ENCODE peak calls at places on chromosome 16, in nine cellular contexts. R is hypothalamus; N is activated CD8-positive, alpha-beta memory T cell treated with anti-CD3 and anti-CD28 coated beads for 1 hour; V is CD4-positive, alpha-beta T cell; D is epithelial cell of esophagus; S is anterior cingulate cortex; Z is Calu3; L is smooth muscle cell of the brain vasculature; T is stimulated activated naive B cell treated with anti-CD40 and anti-IgM and Interleukin-4, amounts not matched to agents 10 μg/mL and 1 μg/mL and 100 μg/mL, for 72 hours. I is an unnamed sample.

GRCh38 chr16:70804153-70804728 is 3.3 kb upstream of the VAC14 start:
- DNase-seq in L (no peak), Z (no peak), V (no peak), D (peak), S (no peak), T (no peak), R (no peak), N (no peak), I (no peak)

GRCh38 chr16:67514382-67514828 is 14.2 kb upstream of the RIPOR1 start:
- DNase-seq in D (peak), T (peak), S (no peak), R (peak), V (peak), N (peak), L (no peak), Z (peak), I (peak)

GRCh38 chr16:80591071-80591935 is 50.5 kb downstream of the DYNLRB2 start:
- DNase-seq in T (no peak), V (no peak), R (no peak), N (no peak), D (no peak), L (no peak), S (no peak), Z (no peak), I (no peak)

GRCh38 chr16:72979974-72980373 is 68.0 kb downstream of the ZFHX3 start:
- DNase-seq in N (no peak), R (no peak), Z (no peak), S (no peak), V (no peak), D (no peak), T (no peak), L (no peak), I (no peak)

GRCh38 chr16:66605177-66605999 is 884 bp downstream of the CMTM3 start:
- DNase-seq in T (no peak), R (peak), D (peak), S (no peak), Z (peak), L (no peak), V (peak), N (peak), I (no peak)

GRCh38 chr16:83959621-83960434 is 6.8 kb downstream of the OSGIN1 start:
- DNase-seq in T (no peak), N (no peak), D (no peak), Z (no peak), R (no peak), S (no peak), V (no peak), L (no peak), I (no peak)

GRCh38 chr16:86965840-86966239 is 351.4 kb downstream of the C16orf95 start:
- DNase-seq in V (no peak), L (no peak), R (no peak), S (no peak), N (no peak), Z (no peak), T (no peak), D (no peak), I (no peak)

GRCh38 chr16:48963306-48963705 is 318.3 kb downstream of the CBLN1 start:
- DNase-seq in R (no peak), D (peak), T (no peak), L (no peak), V (no peak), Z (no peak), N (no peak), S (no peak), I (no peak)

GRCh38 chr16:86457621-86458456 is 52.5 kb upstream of the FOXF1 start:
- DNase-seq in V (no peak), S (no peak), T (no peak), N (no peak), R (no peak), Z (no peak), D (no peak), L (no peak), I (no peak)

GRCh38 chr16:59684911-59685310 is 950.8 kb upstream of the GOT2 start:
- DNase-seq in N (no peak), L (no peak), Z (no peak), D (peak), S (no peak), T (no peak), V (no peak), R (no peak), I (no peak)

GRCh38 chr16:10600792-10601443 is 20.5 kb upstream of the EMP2 start:
- DNase-seq in S (no peak), V (no peak), N (no peak), D (peak), R (no peak), Z (no peak), T (no peak), L (no peak), I (no peak)

GRCh38 chr16:54281535-54282201 is 4.9 kb downstream of the IRX3 start:
- DNase-seq in R (no peak), L (no peak), Z (no peak), V (no peak), D (no peak), N (no peak), T (no peak), S (no peak), I (no peak)

GRCh38 chr16:65123846-65124513 is 2.1 kb upstream of the CDH11 start:
- DNase-seq in Z (no peak), V (no peak), T (no peak), R (no peak), N (no peak), L (no peak), D (no peak), S (peak), I (no peak)

GRCh38 chr16:35724551-35724950 is 2265.1 kb downstream of the TP53TG3F start:
- DNase-seq in N (no peak), T (no peak), R (no peak), D (no peak), V (no peak), Z (no peak), S (no peak), L (no peak), I (no peak)

GRCh38 chr16:55035956-55036355 is 105.3 kb downstream of the IRX5 start:
- DNase-seq in V (no peak), S (no peak), T (no peak), N (no peak), R (no peak), L (no peak), Z (no peak), D (no peak), I (no peak)

GRCh38 chr16:57694191-57694555 is 433 bp upstream of the DRC7 start:
- DNase-seq in L (no peak), Z (no peak), D (no peak), T (no peak), V (no peak), R (no peak), N (no peak), S (no peak), I (no peak)

GRCh38 chr16:82584553-82585152 is 42.1 kb upstream of the CDH13 start:
- DNase-seq in Z (no peak), S (no peak), L (no peak), N (no peak), D (no peak), T (no peak), V (no peak), R (no peak), I (no peak)

GRCh38 chr16:11836653-11837244 is 14.6 kb downstream of the RSL1D1 start:
- DNase-seq in S (no peak), D (peak), V (no peak), L (peak), Z (no peak), R (no peak), N (no peak), T (no peak), I (no peak)

GRCh38 chr16:55542459-55543082 is 23.9 kb upstream of the CAPNS2 start:
- DNase-seq in N (no peak), Z (no peak), V (no peak), T (no peak), R (no peak), S (no peak), D (peak), L (no peak), I (no peak)

GRCh38 chr16:720507-720989 is 398 bp upstream of the ANTKMT start:
- DNase-seq in Z (peak), L (no peak), D (no peak), T (peak), V (no peak), R (peak), S (peak), N (no peak), I (no peak)

GRCh38 chr16:88303890-88304819 is 78.6 kb upstream of the ZNF469 start:
- DNase-seq in V (no peak), N (no peak), Z (peak), T (no peak), R (no peak), L (no peak), S (no peak), D (peak), I (no peak)

GRCh38 chr16:14616280-14616679 is 13.8 kb downstream of the PARN start:
- DNase-seq in Z (no peak), D (no peak), V (no peak), S (no peak), R (no peak), T (no peak), N (no peak), L (no peak), I (no peak)

GRCh38 chr16:75256059-75256870 is 4.8 kb upstream of the BCAR1 start:
- DNase-seq in N (no peak), S (no peak), R (no peak), L (no peak), D (no peak), T (no peak), V (no peak), Z (no peak), I (no peak)

GRCh38 chr16:85334718-85335583 is 222.7 kb upstream of the CIBAR2 start:
- DNase-seq in T (no peak), Z (peak), N (no peak), D (no peak), V (no peak), R (no peak), S (no peak), L (no peak), I (no peak)

GRCh38 chr16:24745791-24746190 is 16.3 kb downstream of the TNRC6A start:
- DNase-seq in T (no peak), V (no peak), L (no peak), N (no peak), S (no peak), R (no peak), D (no peak), Z (no peak), I (no peak)

GRCh38 chr16:17377360-17378324 is 93.1 kb downstream of the XYLT1 start:
- DNase-seq in Z (no peak), D (no peak), T (peak), S (peak), L (no peak), V (no peak), N (no peak), R (no peak), I (no peak)

GRCh38 chr16:84699147-84699711 is 571 bp upstream of the USP10 start:
- DNase-seq in N (no peak), D (peak), T (no peak), Z (peak), L (no peak), S (no peak), V (no peak), R (no peak), I (no peak)

GRCh38 chr16:89155184-89155679 is 16.3 kb upstream of the CDH15 start:
- DNase-seq in V (no peak), D (no peak), R (peak), L (peak), N (no peak), S (no peak), Z (no peak), T (no peak), I (no peak)

GRCh38 chr16:17070882-17071592 is 399.7 kb downstream of the XYLT1 start:
- DNase-seq in R (peak), N (peak), D (no peak), V (peak), S (peak), Z (no peak), L (no peak), T (peak), I (peak)

GRCh38 chr16:29710227-29711219 is 31.5 kb downstream of the QPRT start:
- DNase-seq in N (no peak), Z (peak), L (peak), V (no peak), S (peak), D (peak), T (no peak), R (peak), I (peak)

GRCh38 chr16:17766012-17766411 is 295.3 kb upstream of the XYLT1 start:
- DNase-seq in N (no peak), L (no peak), R (no peak), T (no peak), Z (no peak), S (no peak), V (no peak), D (no peak), I (no peak)

GRCh38 chr16:17343729-17344128 is 127.0 kb downstream of the XYLT1 start:
- DNase-seq in Z (no peak), V (no peak), S (no peak), L (no peak), D (no peak), R (no peak), N (no peak), T (peak), I (no peak)

GRCh38 chr16:26395700-26396099 is 671.0 kb upstream of the C16orf82 start:
- DNase-seq in T (no peak), V (no peak), N (no peak), R (no peak), S (no peak), Z (no peak), L (no peak), D (no peak), I (no peak)

I was measured in T follicular helper cell.